ENCODE peak calls at places on chromosomes 3 and 15, in six cellular contexts. E, X, H, N, G and W are unnamed samples.

GRCh38 chr15:45088801-45089711 is 24.9 kb downstream of the DUOX2 start:
- DNase-seq in E (no peak), X (no peak), H (no peak), N (no peak), G (no peak), W (no peak)

GRCh38 chr15:73237910-73238309 is 130.8 kb downstream of the HCN4 start:
- DNase-seq in E (no peak), X (no peak), H (no peak), N (no peak), G (no peak), W (no peak)

GRCh38 chr15:40769310-40770146 is at the start of gene C15orf62:
- DNase-seq in E (no peak), X (peak), H (no peak), N (no peak), G (peak), W (no peak)

GRCh38 chr15:51536965-51537574 is 85.5 kb downstream of the DMXL2 start:
- DNase-seq in E (no peak), X (no peak), H (peak), N (no peak), G (no peak), W (no peak)

GRCh38 chr15:77497942-77498361 is 77.3 kb downstream of the HMG20A start:
- DNase-seq in E (no peak), X (no peak), H (no peak), N (no peak), G (no peak), W (no peak)

GRCh38 chr3:161104561-161105551 is at the start of gene B3GALNT1:
- DNase-seq in E (peak), X (peak), H (peak), N (peak), G (peak), W (no peak)

GRCh38 chr15:64808785-64809453 is 16.5 kb downstream of the PIF1 start:
- DNase-seq in E (no peak), X (no peak), H (no peak), N (no peak), G (no peak), W (no peak)

GRCh38 chr3:111246967-111247760 is 175.5 kb downstream of the NECTIN3 start:
- DNase-seq in E (no peak), X (no peak), H (no peak), N (no peak), G (no peak), W (no peak)

GRCh38 chr15:31096563-31096962 is 5.0 kb downstream of the TRPM1 start:
- DNase-seq in E (no peak), X (no peak), H (no peak), N (no peak), G (no peak), W (no peak)

GRCh38 chr3:185549111-185549510 is 3.3 kb downstream of the LIPH start:
- DNase-seq in E (no peak), X (no peak), H (peak), N (no peak), G (no peak), W (peak)

GRCh38 chr3:114624047-114624445 is 330.2 kb downstream of the TIGIT start:
- DNase-seq in E (no peak), X (no peak), H (peak), N (no peak), G (no peak), W (no peak)

GRCh38 chr3:159947220-159947619 is 41.4 kb upstream of the IL12A start:
- DNase-seq in E (no peak), X (no peak), H (no peak), N (no peak), G (no peak), W (no peak)

GRCh38 chr15:48717458-48717857 is 71.9 kb upstream of the FBN1 start:
- DNase-seq in E (no peak), X (no peak), H (no peak), N (no peak), G (no peak), W (no peak)

GRCh38 chr3:170644711-170645110 is 58.8 kb upstream of the SLC7A14 start:
- DNase-seq in E (no peak), X (no peak), H (no peak), N (no peak), G (no peak), W (no peak)

GRCh38 chr15:89792106-89792805 is 16.1 kb downstream of the MESP2 start:
- DNase-seq in E (no peak), X (no peak), H (no peak), N (no peak), G (no peak), W (no peak)

GRCh38 chr15:42363487-42363886 is 4.2 kb downstream of the CAPN3 start:
- DNase-seq in E (no peak), X (no peak), H (no peak), N (no peak), G (no peak), W (no peak)

GRCh38 chr15:40354408-40355171 is 3.4 kb upstream of the DISP2 start:
- DNase-seq in E (peak), X (no peak), H (no peak), N (no peak), G (no peak), W (no peak)

GRCh38 chr15:88913017-88913849 is at the start of gene MFGE8:
- DNase-seq in E (peak), X (peak), H (no peak), N (peak), G (peak), W (no peak)

GRCh38 chr3:4889896-4890295 is 89.3 kb upstream of the BHLHE40 start:
- DNase-seq in E (no peak), X (no peak), H (no peak), N (no peak), G (no peak), W (no peak)

GRCh38 chr15:66359740-66360139 is 3.3 kb upstream of the TIPIN start:
- DNase-seq in E (no peak), X (no peak), H (no peak), N (no peak), G (no peak), W (no peak)